ENCODE peak calls at places on chromosomes 3 and 15, in eight cellular contexts. One of them, this sample, is unnamed.

GRCh38 chr3:38662544-38662943 is 13.1 kb upstream of the SCN5A start:
- DNase-seq in cerebellum: no peak
- DNase-seq in AG04449: no peak
- DNase-seq in T-helper 9 cell: no peak
- DNase-seq in activated naive CD8-positive, alpha-beta T cell treated with anti-CD3 and anti-CD28 coated beads, Interleukin-2, amount 10 ng/mL, durations not matched to agents 7 days and 5 days: no peak
- DNase-seq in activated T-helper 1 cell treated with anti-CD3 and anti-CD28 coated beads, Interleukin-12 subunit alpha, Interleukin-12 subunit beta, Interleukin-2, Interleukin-4 antibody, amounts not matched to agents 30 ng/mL and 10 ng/mL and 1 ng/mL, durations not matched to agents 14 hours and 24 hours and 36 hours: no peak
- DNase-seq in ascending aorta: no peak
- DNase-seq in AG04450: no peak
- DNase-seq in this sample: peak

GRCh38 chr3:64488938-64489337 is 198.9 kb downstream of the ADAMTS9 start:
- DNase-seq in AG04449: no peak
- DNase-seq in cerebellum: no peak
- DNase-seq in activated T-helper 1 cell treated with anti-CD3 and anti-CD28 coated beads, Interleukin-12 subunit alpha, Interleukin-12 subunit beta, Interleukin-2, Interleukin-4 antibody, amounts not matched to agents 30 ng/mL and 10 ng/mL and 1 ng/mL, durations not matched to agents 14 hours and 24 hours and 36 hours: no peak
- DNase-seq in activated naive CD8-positive, alpha-beta T cell treated with anti-CD3 and anti-CD28 coated beads, Interleukin-2, amount 10 ng/mL, durations not matched to agents 7 days and 5 days: no peak
- DNase-seq in ascending aorta: no peak
- DNase-seq in T-helper 9 cell: no peak
- DNase-seq in AG04450: no peak
- DNase-seq in this sample: no peak

GRCh38 chr3:170641510-170642236 is 55.8 kb upstream of the SLC7A14 start:
- DNase-seq in cerebellum: peak
- DNase-seq in T-helper 9 cell: no peak
- DNase-seq in activated T-helper 1 cell treated with anti-CD3 and anti-CD28 coated beads, Interleukin-12 subunit alpha, Interleukin-12 subunit beta, Interleukin-2, Interleukin-4 antibody, amounts not matched to agents 30 ng/mL and 10 ng/mL and 1 ng/mL, durations not matched to agents 14 hours and 24 hours and 36 hours: no peak
- DNase-seq in activated naive CD8-positive, alpha-beta T cell treated with anti-CD3 and anti-CD28 coated beads, Interleukin-2, amount 10 ng/mL, durations not matched to agents 7 days and 5 days: no peak
- DNase-seq in ascending aorta: no peak
- DNase-seq in AG04450: no peak
- DNase-seq in AG04449: no peak
- DNase-seq in this sample: no peak

GRCh38 chr3:35562141-35562540 is 77.2 kb upstream of the ARPP21 start:
- DNase-seq in cerebellum: no peak
- DNase-seq in ascending aorta: no peak
- DNase-seq in activated T-helper 1 cell treated with anti-CD3 and anti-CD28 coated beads, Interleukin-12 subunit alpha, Interleukin-12 subunit beta, Interleukin-2, Interleukin-4 antibody, amounts not matched to agents 30 ng/mL and 10 ng/mL and 1 ng/mL, durations not matched to agents 14 hours and 24 hours and 36 hours: no peak
- DNase-seq in T-helper 9 cell: no peak
- DNase-seq in AG04449: no peak
- DNase-seq in AG04450: no peak
- DNase-seq in activated naive CD8-positive, alpha-beta T cell treated with anti-CD3 and anti-CD28 coated beads, Interleukin-2, amount 10 ng/mL, durations not matched to agents 7 days and 5 days: no peak
- DNase-seq in this sample: no peak

GRCh38 chr15:31275331-31276262 is 51.0 kb upstream of the KLF13 start:
- DNase-seq in T-helper 9 cell: no peak
- DNase-seq in AG04450: no peak
- DNase-seq in cerebellum: no peak
- DNase-seq in activated T-helper 1 cell treated with anti-CD3 and anti-CD28 coated beads, Interleukin-12 subunit alpha, Interleukin-12 subunit beta, Interleukin-2, Interleukin-4 antibody, amounts not matched to agents 30 ng/mL and 10 ng/mL and 1 ng/mL, durations not matched to agents 14 hours and 24 hours and 36 hours: no peak
- DNase-seq in ascending aorta: no peak
- DNase-seq in activated naive CD8-positive, alpha-beta T cell treated with anti-CD3 and anti-CD28 coated beads, Interleukin-2, amount 10 ng/mL, durations not matched to agents 7 days and 5 days: no peak
- DNase-seq in AG04449: no peak
- DNase-seq in this sample: no peak

GRCh38 chr3:37117548-37117947 is 56.8 kb downstream of the LRRFIP2 start:
- DNase-seq in AG04449: no peak
- DNase-seq in AG04450: no peak
- DNase-seq in activated T-helper 1 cell treated with anti-CD3 and anti-CD28 coated beads, Interleukin-12 subunit alpha, Interleukin-12 subunit beta, Interleukin-2, Interleukin-4 antibody, amounts not matched to agents 30 ng/mL and 10 ng/mL and 1 ng/mL, durations not matched to agents 14 hours and 24 hours and 36 hours: no peak
- DNase-seq in cerebellum: no peak
- DNase-seq in ascending aorta: no peak
- DNase-seq in activated naive CD8-positive, alpha-beta T cell treated with anti-CD3 and anti-CD28 coated beads, Interleukin-2, amount 10 ng/mL, durations not matched to agents 7 days and 5 days: no peak
- DNase-seq in T-helper 9 cell: no peak
- DNase-seq in this sample: no peak

GRCh38 chr3:138186803-138187295 is 252 bp upstream of the ARMC8 start:
- DNase-seq in cerebellum: peak
- DNase-seq in AG04449: peak
- DNase-seq in AG04450: peak
- DNase-seq in T-helper 9 cell: peak
- DNase-seq in activated T-helper 1 cell treated with anti-CD3 and anti-CD28 coated beads, Interleukin-12 subunit alpha, Interleukin-12 subunit beta, Interleukin-2, Interleukin-4 antibody, amounts not matched to agents 30 ng/mL and 10 ng/mL and 1 ng/mL, durations not matched to agents 14 hours and 24 hours and 36 hours: peak
- DNase-seq in activated naive CD8-positive, alpha-beta T cell treated with anti-CD3 and anti-CD28 coated beads, Interleukin-2, amount 10 ng/mL, durations not matched to agents 7 days and 5 days: peak
- DNase-seq in ascending aorta: peak
- DNase-seq in this sample: no peak

GRCh38 chr3:136919799-136920580 is 37.8 kb upstream of the IL20RB start:
- DNase-seq in T-helper 9 cell: no peak
- DNase-seq in cerebellum: no peak
- DNase-seq in AG04450: no peak
- DNase-seq in activated T-helper 1 cell treated with anti-CD3 and anti-CD28 coated beads, Interleukin-12 subunit alpha, Interleukin-12 subunit beta, Interleukin-2, Interleukin-4 antibody, amounts not matched to agents 30 ng/mL and 10 ng/mL and 1 ng/mL, durations not matched to agents 14 hours and 24 hours and 36 hours: peak
- DNase-seq in ascending aorta: no peak
- DNase-seq in AG04449: no peak
- DNase-seq in activated naive CD8-positive, alpha-beta T cell treated with anti-CD3 and anti-CD28 coated beads, Interleukin-2, amount 10 ng/mL, durations not matched to agents 7 days and 5 days: no peak
- DNase-seq in this sample: no peak

GRCh38 chr3:150349314-150350097 is 58.6 kb upstream of the TSC22D2 start:
- DNase-seq in T-helper 9 cell: no peak
- DNase-seq in AG04449: no peak
- DNase-seq in cerebellum: peak
- DNase-seq in activated T-helper 1 cell treated with anti-CD3 and anti-CD28 coated beads, Interleukin-12 subunit alpha, Interleukin-12 subunit beta, Interleukin-2, Interleukin-4 antibody, amounts not matched to agents 30 ng/mL and 10 ng/mL and 1 ng/mL, durations not matched to agents 14 hours and 24 hours and 36 hours: no peak
- DNase-seq in ascending aorta: no peak
- DNase-seq in activated naive CD8-positive, alpha-beta T cell treated with anti-CD3 and anti-CD28 coated beads, Interleukin-2, amount 10 ng/mL, durations not matched to agents 7 days and 5 days: no peak
- DNase-seq in AG04450: no peak
- DNase-seq in this sample: no peak

GRCh38 chr3:170418422-170419300 is at the start of gene CLDN11:
- DNase-seq in cerebellum: peak
- DNase-seq in AG04449: no peak
- DNase-seq in ascending aorta: no peak
- DNase-seq in AG04450: peak
- DNase-seq in activated naive CD8-positive, alpha-beta T cell treated with anti-CD3 and anti-CD28 coated beads, Interleukin-2, amount 10 ng/mL, durations not matched to agents 7 days and 5 days: no peak
- DNase-seq in activated T-helper 1 cell treated with anti-CD3 and anti-CD28 coated beads, Interleukin-12 subunit alpha, Interleukin-12 subunit beta, Interleukin-2, Interleukin-4 antibody, amounts not matched to agents 30 ng/mL and 10 ng/mL and 1 ng/mL, durations not matched to agents 14 hours and 24 hours and 36 hours: no peak
- DNase-seq in T-helper 9 cell: no peak
- DNase-seq in this sample: no peak

GRCh38 chr15:91126080-91126479 is 26.0 kb downstream of the SV2B start:
- DNase-seq in AG04450: no peak
- DNase-seq in activated T-helper 1 cell treated with anti-CD3 and anti-CD28 coated beads, Interleukin-12 subunit alpha, Interleukin-12 subunit beta, Interleukin-2, Interleukin-4 antibody, amounts not matched to agents 30 ng/mL and 10 ng/mL and 1 ng/mL, durations not matched to agents 14 hours and 24 hours and 36 hours: no peak
- DNase-seq in ascending aorta: no peak
- DNase-seq in T-helper 9 cell: no peak
- DNase-seq in AG04449: no peak
- DNase-seq in cerebellum: peak
- DNase-seq in activated naive CD8-positive, alpha-beta T cell treated with anti-CD3 and anti-CD28 coated beads, Interleukin-2, amount 10 ng/mL, durations not matched to agents 7 days and 5 days: no peak
- DNase-seq in this sample: no peak

GRCh38 chr3:152071924-152072323 is 196.8 kb upstream of the MBNL1 start:
- DNase-seq in activated naive CD8-positive, alpha-beta T cell treated with anti-CD3 and anti-CD28 coated beads, Interleukin-2, amount 10 ng/mL, durations not matched to agents 7 days and 5 days: no peak
- DNase-seq in T-helper 9 cell: no peak
- DNase-seq in AG04450: peak
- DNase-seq in ascending aorta: no peak
- DNase-seq in activated T-helper 1 cell treated with anti-CD3 and anti-CD28 coated beads, Interleukin-12 subunit alpha, Interleukin-12 subunit beta, Interleukin-2, Interleukin-4 antibody, amounts not matched to agents 30 ng/mL and 10 ng/mL and 1 ng/mL, durations not matched to agents 14 hours and 24 hours and 36 hours: no peak
- DNase-seq in AG04449: no peak
- DNase-seq in cerebellum: no peak
- DNase-seq in this sample: no peak

GRCh38 chr15:79311901-79312553 is 1.1 kb downstream of the TMED3 start:
- DNase-seq in T-helper 9 cell: no peak
- DNase-seq in cerebellum: peak
- DNase-seq in AG04449: no peak
- DNase-seq in AG04450: no peak
- DNase-seq in activated naive CD8-positive, alpha-beta T cell treated with anti-CD3 and anti-CD28 coated beads, Interleukin-2, amount 10 ng/mL, durations not matched to agents 7 days and 5 days: no peak
- DNase-seq in ascending aorta: no peak
- DNase-seq in activated T-helper 1 cell treated with anti-CD3 and anti-CD28 coated beads, Interleukin-12 subunit alpha, Interleukin-12 subunit beta, Interleukin-2, Interleukin-4 antibody, amounts not matched to agents 30 ng/mL and 10 ng/mL and 1 ng/mL, durations not matched to agents 14 hours and 24 hours and 36 hours: no peak
- DNase-seq in this sample: no peak

GRCh38 chr3:142863010-142863787 is 25.7 kb downstream of the PCOLCE2 start:
- DNase-seq in activated T-helper 1 cell treated with anti-CD3 and anti-CD28 coated beads, Interleukin-12 subunit alpha, Interleukin-12 subunit beta, Interleukin-2, Interleukin-4 antibody, amounts not matched to agents 30 ng/mL and 10 ng/mL and 1 ng/mL, durations not matched to agents 14 hours and 24 hours and 36 hours: no peak
- DNase-seq in T-helper 9 cell: no peak
- DNase-seq in ascending aorta: no peak
- DNase-seq in activated naive CD8-positive, alpha-beta T cell treated with anti-CD3 and anti-CD28 coated beads, Interleukin-2, amount 10 ng/mL, durations not matched to agents 7 days and 5 days: no peak
- DNase-seq in AG04449: no peak
- DNase-seq in cerebellum: no peak
- DNase-seq in AG04450: no peak
- DNase-seq in this sample: no peak

GRCh38 chr3:60307800-60308199 is 943.5 kb downstream of the FHIT start:
- DNase-seq in activated T-helper 1 cell treated with anti-CD3 and anti-CD28 coated beads, Interleukin-12 subunit alpha, Interleukin-12 subunit beta, Interleukin-2, Interleukin-4 antibody, amounts not matched to agents 30 ng/mL and 10 ng/mL and 1 ng/mL, durations not matched to agents 14 hours and 24 hours and 36 hours: no peak
- DNase-seq in AG04449: no peak
- DNase-seq in ascending aorta: no peak
- DNase-seq in T-helper 9 cell: no peak
- DNase-seq in AG04450: no peak
- DNase-seq in cerebellum: no peak
- DNase-seq in activated naive CD8-positive, alpha-beta T cell treated with anti-CD3 and anti-CD28 coated beads, Interleukin-2, amount 10 ng/mL, durations not matched to agents 7 days and 5 days: no peak
- DNase-seq in this sample: no peak

GRCh38 chr3:15859507-15860013 is 61.8 kb upstream of the ANKRD28 start:
- DNase-seq in ascending aorta: peak
- DNase-seq in cerebellum: peak
- DNase-seq in AG04450: peak
- DNase-seq in activated naive CD8-positive, alpha-beta T cell treated with anti-CD3 and anti-CD28 coated beads, Interleukin-2, amount 10 ng/mL, durations not matched to agents 7 days and 5 days: peak
- DNase-seq in AG04449: peak
- DNase-seq in T-helper 9 cell: peak
- DNase-seq in activated T-helper 1 cell treated with anti-CD3 and anti-CD28 coated beads, Interleukin-12 subunit alpha, Interleukin-12 subunit beta, Interleukin-2, Interleukin-4 antibody, amounts not matched to agents 30 ng/mL and 10 ng/mL and 1 ng/mL, durations not matched to agents 14 hours and 24 hours and 36 hours: peak
- DNase-seq in this sample: no peak

GRCh38 chr3:119762876-119763275 is 19.0 kb upstream of the NR1I2 start:
- DNase-seq in activated T-helper 1 cell treated with anti-CD3 and anti-CD28 coated beads, Interleukin-12 subunit alpha, Interleukin-12 subunit beta, Interleukin-2, Interleukin-4 antibody, amounts not matched to agents 30 ng/mL and 10 ng/mL and 1 ng/mL, durations not matched to agents 14 hours and 24 hours and 36 hours: no peak
- DNase-seq in activated naive CD8-positive, alpha-beta T cell treated with anti-CD3 and anti-CD28 coated beads, Interleukin-2, amount 10 ng/mL, durations not matched to agents 7 days and 5 days: no peak
- DNase-seq in AG04449: peak
- DNase-seq in cerebellum: no peak
- DNase-seq in T-helper 9 cell: no peak
- DNase-seq in AG04450: no peak
- DNase-seq in ascending aorta: no peak
- DNase-seq in this sample: no peak